ENCODE peak calls at places on chromosomes 5 and 9, in ten cellular contexts. A is CD8-positive, alpha-beta memory T cell; Q is MCF 10A; B is T-helper 9 cell; Z is activated CD4-positive, alpha-beta T cell treated with anti-CD3 and anti-CD28 coated beads for 24 hours; I is WTC11; K is cardiac muscle cell; V is activated CD8-positive, alpha-beta memory T cell treated with anti-CD3 and anti-CD28 coated beads, Interleukin-2, amount 50 U/mL, for 48 hours; P is A549; M is CD4-positive, alpha-beta T cell. H is an unnamed sample.
A peak's percentile ranks its signal among the peaks of the same experiment; 100 is the strongest.

GRCh38 chr5:61332891-61333350 is 863 bp downstream of the ZSWIM6 start:
- DNase-seq in A (peak; percentile 13), B (peak; percentile 28), P (peak; percentile 63), K (peak; percentile 77), M (peak; percentile 19), Q (peak; percentile 46), V (peak; percentile 65), Z (no peak), I (peak; percentile 18), H (peak; percentile 43)

GRCh38 chr5:7813576-7813975 is 37.4 kb downstream of the CFAP90 start:
- DNase-seq in M (no peak), V (no peak), Z (no peak), P (no peak), I (no peak), Q (peak; percentile 8), K (no peak), A (no peak), B (no peak), H (no peak)

GRCh38 chr9:4048441-4048840 is 251.4 kb downstream of the GLIS3 start:
- DNase-seq in M (no peak), P (peak; percentile 10), A (no peak), Z (no peak), V (no peak), B (no peak), Q (peak; percentile 45), I (no peak), K (peak; percentile 58), H (no peak)

GRCh38 chr9:124558777-124559470 is 51.7 kb upstream of the NR5A1 start:
- DNase-seq in B (no peak), V (no peak), P (no peak), Q (no peak), K (no peak), I (no peak), A (no peak), M (no peak), Z (no peak), H (no peak)

GRCh38 chr9:74824654-74825053 is 63.1 kb downstream of the TRPM6 start:
- DNase-seq in K (peak; percentile 86), Z (no peak), Q (peak; percentile 97), P (no peak), B (no peak), I (no peak), V (no peak), A (no peak), M (no peak), H (no peak)

GRCh38 chr9:3578786-3579185 is 53.0 kb upstream of the RFX3 start:
- DNase-seq in Z (peak; percentile 8), Q (peak; percentile 61), I (no peak), A (no peak), K (peak; percentile 71), V (no peak), B (no peak), M (no peak), P (no peak), H (no peak)

GRCh38 chr9:108002296-108003056 is 512.9 kb upstream of the KLF4 start:
- DNase-seq in I (no peak), A (no peak), P (no peak), M (no peak), V (no peak), K (peak; percentile 81), B (no peak), Z (no peak), Q (no peak), H (no peak)

GRCh38 chr9:128771094-128771721 is 519 bp downstream of the ZER1 start:
- DNase-seq in A (no peak), B (peak; percentile 4), V (peak; percentile 66), P (no peak), Z (no peak), M (no peak), I (no peak), Q (peak; percentile 27), K (peak; percentile 33), H (no peak)

GRCh38 chr5:78899922-78900362 is 85.2 kb downstream of the ARSB start:
- DNase-seq in A (no peak), M (no peak), P (peak; percentile 11), Z (no peak), Q (peak; percentile 71), I (peak; percentile 74), V (peak; percentile 56), B (no peak), K (peak; percentile 77), H (no peak)

GRCh38 chr9:136556166-136556565 is 10.3 kb upstream of the NOTCH1 start:
- DNase-seq in P (no peak), Q (no peak), B (no peak), A (no peak), V (no peak), Z (no peak), K (no peak), I (no peak), M (no peak), H (no peak)

GRCh38 chr5:107633171-107633901 is 37.4 kb downstream of the EFNA5 start:
- DNase-seq in Z (no peak), M (no peak), K (no peak), A (no peak), P (no peak), V (no peak), I (no peak), B (no peak), Q (no peak), H (no peak)